ENCODE peak calls at places on chromosomes 3 and 15, in eight cellular contexts. B, F, H, L, K, W, C and J are unnamed samples.

GRCh38 chr15:71437919-71438318 is 322.6 kb downstream of the THSD4 start:
- DNase-seq in L (no peak), B (peak; percentile 76), F (peak; percentile 72), W (no peak), H (no peak), K (no peak), C (no peak), J (no peak)

GRCh38 chr3:10992946-10993728 is 589 bp downstream of the SLC6A1 start:
- DNase-seq in B (no peak), F (no peak), C (peak; percentile 53), W (peak; percentile 27), K (no peak), L (no peak), H (no peak), J (no peak)

GRCh38 chr15:40909662-40910625 is 15.7 kb downstream of the VPS18 start:
- DNase-seq in K (no peak), L (no peak), W (peak; percentile 34), H (no peak), B (peak; percentile 77), F (no peak), C (no peak), J (no peak)

GRCh38 chr3:48004694-48005093 is 11.5 kb downstream of the MAP4 start:
- DNase-seq in L (no peak), C (no peak), F (no peak), W (no peak), H (no peak), K (no peak), B (no peak), J (no peak)

GRCh38 chr15:91723959-91724358 is 129.5 kb upstream of the SLCO3A1 start:
- DNase-seq in C (no peak), L (no peak), K (no peak), W (no peak), H (no peak), F (no peak), B (no peak), J (no peak)

GRCh38 chr3:65972765-65973164 is 66.0 kb downstream of the MAGI1 start:
- DNase-seq in C (peak; percentile 45), F (no peak), H (no peak), W (no peak), K (no peak), B (no peak), L (no peak), J (no peak)

GRCh38 chr3:111047812-111048435 is 23.7 kb upstream of the NECTIN3 start:
- DNase-seq in L (no peak), H (no peak), B (no peak), K (no peak), W (no peak), C (no peak), F (no peak), J (no peak)

GRCh38 chr3:106185949-106186348 is 317.1 kb upstream of the CBLB start:
- DNase-seq in L (no peak), C (no peak), F (no peak), H (no peak), W (no peak), B (no peak), K (no peak), J (no peak)

GRCh38 chr15:50084932-50085331 is 34.1 kb downstream of the ATP8B4 start:
- DNase-seq in C (no peak), W (no peak), B (no peak), H (no peak), F (no peak), L (no peak), K (no peak), J (no peak)

DNA sequence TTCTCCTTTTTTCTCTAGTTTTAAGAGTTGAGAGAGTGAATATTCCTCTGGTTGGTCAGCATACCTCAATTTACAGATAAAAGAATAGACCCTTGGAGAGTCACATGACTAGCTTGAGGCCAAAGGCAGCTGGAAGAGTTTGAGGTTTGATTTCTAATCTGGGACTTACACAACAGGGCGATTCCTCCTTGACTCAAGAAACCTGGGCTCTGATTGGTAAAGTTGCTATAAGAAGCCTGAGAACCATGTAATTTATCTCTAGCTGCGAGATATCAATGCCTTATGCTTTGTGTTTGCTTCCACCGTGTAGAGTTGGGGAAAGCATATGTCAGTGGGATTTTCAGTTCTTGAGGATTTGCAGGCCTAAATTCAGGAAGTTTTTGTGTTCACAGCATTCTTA is 206.1 kb downstream of the KLHL25 start:
- DNase-seq in B (no peak), L (no peak), W (no peak), C (no peak), K (no peak), F (no peak), H (no peak), J (no peak)
- H3K27ac ChIP-seq in B (peak overlapping the region; percentile 75), L (no peak overlapping the region), W (no peak overlapping the region), C (no peak overlapping the region), K (no peak overlapping the region), F (peak overlapping the region; percentile 82), H (no peak overlapping the region), J (peak overlapping the region; percentile 66)

GRCh38 chr15:44595656-44596510 is 58.9 kb downstream of the EIF3J start:
- DNase-seq in H (no peak), B (no peak), F (no peak), C (no peak), L (no peak), K (no peak), W (no peak), J (no peak)

GRCh38 chr15:44598066-44598465 is 61.1 kb downstream of the EIF3J start:
- DNase-seq in F (no peak), C (no peak), B (no peak), H (no peak), K (no peak), L (no peak), W (no peak), J (no peak)

GRCh38 chr15:44596511-44597010 is 59.6 kb downstream of the EIF3J start:
- DNase-seq in L (no peak), C (no peak), F (no peak), H (no peak), B (no peak), K (no peak), W (no peak), J (no peak)

GRCh38 chr15:44593042-44593736 is 56.2 kb downstream of the EIF3J start:
- DNase-seq in L (no peak), K (peak; percentile 53), B (no peak), W (no peak), H (peak; percentile 61), F (peak; percentile 11), C (no peak), J (no peak)

DNA sequence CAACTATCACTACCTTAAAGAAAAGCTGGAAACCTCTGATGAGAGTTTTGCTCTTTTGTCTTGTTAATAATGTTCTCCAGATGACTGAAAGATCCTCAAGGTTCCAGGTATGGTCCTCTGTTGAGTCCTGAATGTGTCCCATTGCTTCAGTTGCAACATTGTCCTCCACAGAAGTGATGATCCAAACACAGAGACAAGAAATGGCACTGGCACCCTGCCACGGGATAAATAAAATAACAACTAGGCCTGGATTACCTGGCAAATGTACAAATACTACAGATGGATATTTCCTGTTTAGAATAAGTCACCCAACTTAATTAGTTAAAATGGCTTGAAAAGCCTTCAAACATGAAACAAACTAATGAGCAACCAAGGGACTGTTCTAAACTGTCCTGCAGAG is 58.3 kb downstream of the EIF3J start:
- DNase-seq in H (no peak), C (no peak), L (no peak), K (no peak), F (no peak), W (no peak), B (no peak), J (no peak)
- H3K27ac ChIP-seq in H (no peak overlapping the region), C (no peak overlapping the region), L (no peak overlapping the region), K (no peak overlapping the region), F (no peak overlapping the region), W (no peak overlapping the region), B (no peak overlapping the region), J (no peak overlapping the region)

DNA sequence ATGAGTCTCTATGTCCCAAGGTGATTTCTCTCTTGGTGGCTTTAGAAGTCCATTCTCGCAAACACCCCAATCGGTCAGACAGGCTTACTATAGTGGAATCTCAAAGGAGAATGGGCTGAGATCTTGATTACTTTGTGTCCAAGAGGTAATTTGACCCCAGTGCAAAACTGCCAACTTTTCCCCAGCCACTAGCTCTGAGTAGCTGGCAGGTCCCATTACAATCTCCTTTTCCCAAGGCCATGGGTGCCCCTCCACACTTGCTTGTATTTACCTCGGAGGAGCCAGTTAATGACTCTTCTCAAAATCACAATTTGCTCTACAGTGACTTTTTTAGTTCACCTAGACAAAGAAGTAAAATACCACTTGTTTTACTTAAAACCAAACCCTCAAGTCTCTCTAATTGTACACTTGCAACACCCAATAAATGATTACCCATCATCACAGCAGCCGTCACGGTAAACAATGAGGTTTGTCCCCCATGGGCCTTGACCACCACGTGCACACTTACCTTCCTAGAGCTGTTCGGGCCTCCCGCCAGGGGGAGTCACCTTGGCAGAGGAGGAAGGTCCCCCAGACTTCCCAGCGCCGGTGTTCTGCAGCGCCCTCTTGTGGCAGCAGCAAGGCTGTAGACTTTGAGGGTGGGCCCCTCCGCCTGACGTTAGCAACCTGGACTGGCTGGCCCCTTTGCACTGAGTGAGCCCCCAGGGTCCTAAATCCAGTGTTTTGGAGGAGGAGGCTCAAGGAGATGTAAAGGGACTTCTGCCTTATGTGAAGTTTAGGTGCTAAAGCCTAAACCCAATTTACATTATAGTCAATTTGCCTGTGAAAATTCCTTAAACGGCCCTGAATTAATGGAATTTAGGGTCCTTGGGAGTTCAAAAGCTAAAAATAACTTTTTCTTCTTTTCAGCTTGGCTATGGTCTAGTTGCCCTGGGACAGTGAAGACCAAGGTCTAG is 18.7 kb upstream of the HDAC11 start:
- DNase-seq in B (peak; percentile 78), L (peak; percentile 76), C (peak; percentile 96), H (peak; percentile 75), W (no peak), K (peak; percentile 67), F (peak; percentile 84), J (no peak)
- H3K27ac ChIP-seq in B (no peak overlapping the region), L (no peak overlapping the region), C (no peak overlapping the region), H (no peak overlapping the region), W (no peak overlapping the region), K (no peak overlapping the region), F (no peak overlapping the region), J (no peak overlapping the region)

GRCh38 chr3:71692139-71692538 is 33.1 kb downstream of the EIF4E3 start:
- DNase-seq in W (no peak), H (no peak), C (no peak), K (no peak), B (no peak), L (no peak), F (no peak), J (no peak)

GRCh38 chr3:71693641-71694040 is 31.6 kb downstream of the EIF4E3 start:
- DNase-seq in L (no peak), K (no peak), F (no peak), H (no peak), W (peak; percentile 23), C (no peak), B (peak; percentile 56), J (no peak)

GRCh38 chr3:71690222-71690821 is 34.9 kb downstream of the EIF4E3 start:
- DNase-seq in F (no peak), W (peak; percentile 45), H (no peak), C (peak; percentile 63), B (no peak), K (no peak), L (no peak), J (no peak)

GRCh38 chr3:71694358-71694999 is 30.7 kb downstream of the EIF4E3 start:
- DNase-seq in W (no peak), C (no peak), F (no peak), K (no peak), H (no peak), L (no peak), B (no peak), J (no peak)

DNA sequence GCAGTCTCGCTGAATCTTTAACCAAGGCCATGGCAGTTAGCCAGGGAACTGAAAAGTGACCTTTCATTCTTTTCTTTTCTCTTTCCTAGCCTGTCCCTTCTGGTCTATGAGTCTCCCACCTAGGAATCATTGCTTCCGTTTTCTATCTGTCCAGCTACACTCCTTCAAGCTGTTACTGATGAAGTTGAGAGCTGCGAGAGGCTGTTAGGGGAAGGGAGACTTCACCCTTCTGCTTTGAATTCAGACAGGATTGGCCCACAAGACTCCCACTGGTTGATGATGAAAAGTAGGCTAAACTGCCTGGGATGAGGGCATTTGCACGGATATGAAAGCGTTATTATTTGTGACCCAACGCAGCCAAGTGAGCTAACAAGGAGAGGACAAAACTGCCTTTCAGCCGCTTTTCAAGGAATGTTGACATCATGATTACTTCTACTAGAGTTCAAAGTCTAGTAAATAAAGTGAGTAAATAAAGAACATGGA is 30.2 kb downstream of the EIF4E3 start:
- DNase-seq in L (no peak), H (no peak), C (no peak), B (no peak), F (no peak), W (no peak), K (no peak), J (no peak)
- H3K27ac ChIP-seq in L (no peak overlapping the region), H (no peak overlapping the region), C (no peak overlapping the region), B (peak overlapping the region; percentile 51), F (peak overlapping the region; percentile 27), W (no peak overlapping the region), K (no peak overlapping the region), J (no peak overlapping the region)